ENCODE peak calls at places on chromosome 22, in four cellular contexts. One of them, this sample, is unnamed. For H3K4me1, the result is how much of the 10 kb centered on the place peaks cover.

GRCh38 chr22:20997536-20998257 is 4.2 kb downstream of the THAP7 start:
- DNase-seq in A549: no peak
- DNase-seq in uterus: no peak
- DNase-seq in neural progenitor cell: no peak
- DNase-seq in this sample: no peak

GRCh38 chr22:36465232-36466021 is 16.0 kb downstream of the TXN2 start:
- DNase-seq in A549: peak
- DNase-seq in uterus: peak
- DNase-seq in neural progenitor cell: no peak
- DNase-seq in this sample: no peak

GRCh38 chr22:46985507-46985882 is 223.0 kb downstream of the TBC1D22A start:
- DNase-seq in A549: no peak
- DNase-seq in uterus: no peak
- DNase-seq in neural progenitor cell: no peak
- DNase-seq in this sample: no peak

GRCh38 chr22:28299760-28300159 is 379.9 kb downstream of the TTC28 start:
- DNase-seq in A549: no peak
- DNase-seq in uterus: peak
- DNase-seq in neural progenitor cell: no peak
- DNase-seq in this sample: peak

GRCh38 chr22:24727218-24727851 is 47.2 kb downstream of the PIWIL3 start:
- DNase-seq in A549: peak
- DNase-seq in uterus: peak
- DNase-seq in neural progenitor cell: no peak
- DNase-seq in this sample: peak

GRCh38 chr22:37623075-37624016 is 14.7 kb downstream of the GGA1 start:
- DNase-seq in A549: peak
- DNase-seq in uterus: peak
- DNase-seq in neural progenitor cell: peak
- DNase-seq in this sample: peak

GRCh38 chr22:25824828-25825474 is 83.0 kb downstream of the MYO18B start:
- DNase-seq in A549: no peak
- DNase-seq in uterus: no peak
- DNase-seq in neural progenitor cell: peak
- DNase-seq in this sample: no peak

GRCh38 chr22:24759765-24760164 is 14.8 kb downstream of the PIWIL3 start:
- DNase-seq in A549: no peak
- DNase-seq in uterus: no peak
- DNase-seq in neural progenitor cell: no peak
- DNase-seq in this sample: no peak

GRCh38 chr22:49016909-49017768 is 810.5 kb downstream of the BRD1 start:
- DNase-seq in A549: no peak
- DNase-seq in uterus: peak
- DNase-seq in neural progenitor cell: no peak
- DNase-seq in this sample: no peak

GRCh38 chr22:20429254-20430100 is 8.1 kb downstream of the SCARF2 start:
- DNase-seq in A549: no peak
- DNase-seq in uterus: peak
- DNase-seq in neural progenitor cell: peak
- DNase-seq in this sample: no peak

GRCh38 chr22:44193537-44193896 is 12.8 kb downstream of the PARVG start:
- DNase-seq in A549: no peak
- DNase-seq in uterus: no peak
- DNase-seq in neural progenitor cell: no peak
- DNase-seq in this sample: no peak

GRCh38 chr22:45997077-45997774 is 20.3 kb upstream of the WNT7B start:
- DNase-seq in A549: no peak
- DNase-seq in uterus: peak
- DNase-seq in neural progenitor cell: peak
- DNase-seq in this sample: peak

GRCh38 chr22:30088468-30088867 is 8.2 kb downstream of the HORMAD2 start:
- DNase-seq in A549: no peak
- DNase-seq in uterus: no peak
- DNase-seq in neural progenitor cell: no peak
- DNase-seq in this sample: no peak

GRCh38 chr22:50730013-50730891 is 7.8 kb upstream of the ACR start:
- DNase-seq in A549: no peak
- DNase-seq in uterus: peak
- DNase-seq in neural progenitor cell: no peak
- DNase-seq in this sample: no peak

GRCh38 chr22:25741692-25742626 is at the start of gene MYO18B:
- DNase-seq in A549: no peak
- DNase-seq in uterus: no peak
- DNase-seq in neural progenitor cell: no peak
- DNase-seq in this sample: peak

GRCh38 chr22:48564995-48565394 is 1262.7 kb downstream of the BRD1 start:
- DNase-seq in A549: no peak
- DNase-seq in uterus: no peak
- DNase-seq in neural progenitor cell: no peak
- DNase-seq in this sample: no peak

GRCh38 chr22:25722223-25723015 is 19.6 kb upstream of the MYO18B start:
- DNase-seq in A549: no peak
- DNase-seq in uterus: no peak
- DNase-seq in neural progenitor cell: no peak
- DNase-seq in this sample: no peak

GRCh38 chr22:39239561-39240423 is 5.0 kb downstream of the PDGFB start:
- DNase-seq in A549: no peak
- DNase-seq in uterus: no peak
- DNase-seq in neural progenitor cell: no peak
- DNase-seq in this sample: no peak
- H3K4me1 ChIP-seq in A549: under half
- H3K4me1 ChIP-seq in uterus: under half
- H3K4me1 ChIP-seq in neural progenitor cell: under half
- H3K4me1 ChIP-seq in this sample: half or more

DNA sequence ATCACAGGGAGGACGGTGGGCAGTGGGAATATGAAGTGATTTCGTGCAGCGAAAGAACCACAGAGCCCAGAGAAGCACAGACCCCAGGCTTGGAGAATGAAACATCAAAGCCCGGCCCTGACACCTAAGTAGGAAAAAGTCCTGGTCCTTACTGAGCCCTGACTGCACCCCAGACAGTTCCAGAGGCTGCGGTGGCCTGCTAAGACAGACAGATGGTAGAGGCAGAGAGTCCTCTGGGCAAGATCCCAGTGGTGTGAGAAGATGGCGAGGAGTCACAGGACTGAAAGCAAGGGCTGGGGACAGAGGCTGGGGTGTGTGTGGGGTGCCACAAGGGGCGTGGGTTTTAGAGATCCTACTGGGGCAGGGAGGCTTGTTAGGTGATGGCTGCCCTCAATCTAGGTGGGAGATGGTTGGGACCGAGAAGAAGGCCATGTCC is 3.7 kb downstream of the CBX6 start:
- DNase-seq in A549: no peak
- DNase-seq in uterus: no peak
- DNase-seq in neural progenitor cell: no peak
- DNase-seq in this sample: no peak
- H3K4me1 ChIP-seq in A549: under half
- H3K4me1 ChIP-seq in uterus: under half
- H3K4me1 ChIP-seq in neural progenitor cell: under half
- H3K4me1 ChIP-seq in this sample: under half

GRCh38 chr22:42962295-42963230 is 52.4 kb downstream of the PACSIN2 start:
- DNase-seq in A549: no peak
- DNase-seq in uterus: no peak
- DNase-seq in neural progenitor cell: no peak
- DNase-seq in this sample: peak

GRCh38 chr22:42963231-42963595 is 51.7 kb downstream of the PACSIN2 start:
- DNase-seq in A549: no peak
- DNase-seq in uterus: no peak
- DNase-seq in neural progenitor cell: no peak
- DNase-seq in this sample: no peak

GRCh38 chr22:42960146-42960509 is 54.8 kb downstream of the PACSIN2 start:
- DNase-seq in A549: no peak
- DNase-seq in uterus: no peak
- DNase-seq in neural progenitor cell: no peak
- DNase-seq in this sample: no peak

GRCh38 chr22:42959472-42960145 is 55.3 kb downstream of the PACSIN2 start:
- DNase-seq in A549: peak
- DNase-seq in uterus: peak
- DNase-seq in neural progenitor cell: no peak
- DNase-seq in this sample: peak

GRCh38 chr22:42961815-42962214 is 53.1 kb downstream of the PACSIN2 start:
- DNase-seq in A549: no peak
- DNase-seq in uterus: no peak
- DNase-seq in neural progenitor cell: no peak
- DNase-seq in this sample: no peak
- H3K4me1 ChIP-seq in A549: half or more
- H3K4me1 ChIP-seq in uterus: under half
- H3K4me1 ChIP-seq in neural progenitor cell: under half
- H3K4me1 ChIP-seq in this sample: half or more

GRCh38 chr22:32605576-32605975 is 131.0 kb downstream of the FBXO7 start:
- DNase-seq in A549: no peak
- DNase-seq in uterus: no peak
- DNase-seq in neural progenitor cell: no peak
- DNase-seq in this sample: no peak

GRCh38 chr22:32606181-32606580 is 131.6 kb downstream of the FBXO7 start:
- DNase-seq in A549: no peak
- DNase-seq in uterus: peak
- DNase-seq in neural progenitor cell: no peak
- DNase-seq in this sample: no peak

GRCh38 chr22:32600184-32600583 is 125.6 kb downstream of the FBXO7 start:
- DNase-seq in A549: no peak
- DNase-seq in uterus: no peak
- DNase-seq in neural progenitor cell: no peak
- DNase-seq in this sample: no peak

GRCh38 chr22:32603651-32604540 is 129.3 kb downstream of the FBXO7 start:
- DNase-seq in A549: no peak
- DNase-seq in uterus: peak
- DNase-seq in neural progenitor cell: no peak
- DNase-seq in this sample: no peak

DNA sequence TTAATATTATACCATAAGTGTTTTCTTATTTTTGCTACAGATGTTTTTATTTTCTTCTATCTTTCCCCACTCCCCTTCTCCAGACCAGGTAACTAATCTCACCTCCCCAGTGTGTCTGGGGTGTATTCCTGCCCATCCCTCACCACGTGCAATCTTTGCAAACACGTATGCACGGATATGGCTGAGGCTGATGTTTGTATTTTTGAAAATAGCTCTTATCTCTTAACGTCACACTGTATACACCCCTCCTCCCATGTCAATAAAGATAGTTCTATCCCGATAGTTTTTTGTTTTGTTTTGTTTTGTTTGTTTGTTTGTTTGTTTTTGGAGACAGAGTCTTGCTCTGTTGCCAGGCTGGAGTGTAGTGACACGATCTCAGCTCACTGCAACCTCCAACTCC is 127.5 kb downstream of the FBXO7 start:
- DNase-seq in A549: no peak
- DNase-seq in uterus: no peak
- DNase-seq in neural progenitor cell: no peak
- DNase-seq in this sample: no peak
- H3K4me1 ChIP-seq in A549: under half
- H3K4me1 ChIP-seq in uterus: under half
- H3K4me1 ChIP-seq in neural progenitor cell: under half
- H3K4me1 ChIP-seq in this sample: under half

This sample was measured in cardiac muscle cell.